ENCODE peak calls at places on chromosomes 13 and 19, in five cellular contexts. F is A549, L is transverse colon, W is IMR-90, I is esophagus squamous epithelium. R is an unnamed sample.

GRCh38 chr13:111474136-111475002 is 153.9 kb downstream of the TEX29 start:
- DNase-seq in F (peak), L (no peak), W (peak), I (no peak), R (peak)

GRCh38 chr13:21033866-21034601 is 27.4 kb downstream of the LATS2 start:
- DNase-seq in F (no peak), L (no peak), W (no peak), I (no peak), R (peak)

GRCh38 chr13:46170687-46171086 is 11.3 kb downstream of the LCP1 start:
- DNase-seq in F (no peak), L (no peak), W (no peak), I (no peak), R (no peak)

GRCh38 chr13:28564030-28564429 is 69.1 kb upstream of the FLT1 start:
- DNase-seq in F (no peak), L (peak), W (no peak), I (no peak), R (peak)

GRCh38 chr19:6103217-6103644 is 7.1 kb downstream of the RFX2 start:
- DNase-seq in F (no peak), L (peak), W (peak), I (no peak), R (peak)

GRCh38 chr13:105969761-105970160 is 565.7 kb downstream of the EFNB2 start:
- DNase-seq in F (peak), L (no peak), W (no peak), I (no peak), R (no peak)

GRCh38 chr19:2096543-2097329 is at the start of gene IZUMO4:
- DNase-seq in F (peak), L (peak), W (peak), I (peak), R (peak)

GRCh38 chr13:40445557-40445990 is 220.9 kb downstream of the FOXO1 start:
- DNase-seq in F (no peak), L (peak), W (no peak), I (peak), R (peak)

DNA sequence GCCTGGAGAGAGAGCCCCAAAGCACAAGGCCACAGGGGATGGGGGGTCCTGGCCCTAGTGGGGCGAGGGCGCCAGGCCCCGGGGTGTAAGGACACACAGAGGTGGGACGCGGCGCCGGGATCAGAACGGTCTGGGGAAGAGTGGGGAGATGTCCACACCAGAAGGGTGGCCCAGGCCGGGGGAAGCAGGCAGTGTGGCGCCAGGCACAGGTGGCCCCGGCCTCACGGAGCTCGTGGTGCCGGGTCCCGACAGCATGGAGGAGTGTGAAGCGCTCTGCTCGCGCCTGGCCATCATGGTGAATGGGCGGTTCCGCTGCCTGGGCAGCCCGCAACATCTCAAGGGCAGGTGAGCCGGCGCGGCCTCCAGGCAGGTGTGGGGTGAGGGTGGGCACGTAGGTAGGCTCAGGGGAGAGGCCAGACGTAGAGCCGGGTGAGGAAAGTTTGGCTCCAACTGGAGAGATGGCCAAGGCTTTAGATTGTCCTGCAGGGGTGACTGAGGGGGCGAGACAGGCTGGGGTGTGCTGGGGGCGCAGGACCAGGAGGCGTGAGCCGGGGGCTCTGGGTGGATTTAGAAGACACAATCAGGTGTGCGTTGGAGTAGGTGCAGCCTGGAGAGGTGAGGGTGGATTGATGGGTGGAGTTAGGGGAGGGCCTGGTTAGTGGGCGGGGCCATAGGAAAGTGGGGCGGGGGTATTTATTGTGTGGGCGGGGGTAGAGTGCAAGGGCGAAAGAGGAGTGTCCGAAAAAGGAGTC is 2.9 kb upstream of the ARHGAP45 start:
- DNase-seq in F (no peak), L (peak), W (no peak), I (no peak), R (no peak)
- H3K4me3 ChIP-seq in F (no peak), L (no peak), W (no peak), I (no peak), R (no peak)

GRCh38 chr19:40441719-40442253 is 2.3 kb downstream of the SERTAD3 start:
- DNase-seq in F (no peak), L (no peak), W (no peak), I (no peak), R (no peak)

GRCh38 chr19:40444181-40445005 is at the start of gene SERTAD3:
- DNase-seq in F (peak), L (peak), W (peak), I (peak), R (peak)

GRCh38 chr19:40443930-40444180 is 280 bp downstream of the SERTAD3 start:
- DNase-seq in F (no peak), L (no peak), W (no peak), I (no peak), R (no peak)

GRCh38 chr19:40442328-40443130 is 1.6 kb downstream of the SERTAD3 start:
- DNase-seq in F (no peak), L (peak), W (no peak), I (no peak), R (peak)

DNA sequence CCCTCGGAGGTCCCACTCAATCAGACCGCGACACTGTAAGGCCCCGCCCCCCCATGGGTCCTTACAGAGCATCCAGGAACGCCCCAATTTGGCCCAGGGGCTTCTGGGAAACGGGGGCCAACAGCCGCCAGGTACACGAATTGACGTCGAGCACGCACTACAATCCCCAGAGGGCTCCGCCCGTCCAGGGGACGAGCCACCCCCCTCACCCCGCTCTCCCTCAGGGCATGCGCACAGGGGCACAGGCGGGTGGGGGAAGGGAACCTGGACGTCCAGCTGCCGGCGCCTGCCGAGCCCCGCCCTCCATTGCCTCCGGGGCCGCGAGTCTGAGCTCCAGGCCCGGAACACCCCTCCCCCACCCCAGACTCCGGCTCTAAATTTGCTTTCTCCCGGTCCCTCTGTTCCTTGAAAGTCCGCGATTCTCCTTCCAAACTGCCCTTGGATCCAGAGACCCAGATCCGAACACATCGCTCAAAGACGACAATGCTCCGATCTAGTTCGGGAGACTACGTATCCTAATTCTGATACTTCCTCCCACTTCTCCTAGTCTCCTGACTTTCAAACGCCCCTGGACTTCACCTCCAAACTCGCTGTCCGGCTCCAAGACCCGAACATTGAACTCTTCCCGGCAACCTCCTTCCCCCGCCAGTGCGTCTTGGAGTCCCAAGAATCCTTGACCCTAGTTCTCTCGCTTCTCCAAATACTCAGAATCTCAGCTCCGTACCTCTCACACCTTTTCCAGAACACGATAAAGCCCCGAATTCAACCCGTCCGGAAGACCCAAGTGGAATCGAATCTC is 805 bp downstream of the SERTAD3 start:
- DNase-seq in F (peak), L (peak), W (peak), I (peak), R (peak)
- TF ChIP-seq POLR2A in F (peak), L (peak), W (peak), I (no peak), R (peak)

DNA sequence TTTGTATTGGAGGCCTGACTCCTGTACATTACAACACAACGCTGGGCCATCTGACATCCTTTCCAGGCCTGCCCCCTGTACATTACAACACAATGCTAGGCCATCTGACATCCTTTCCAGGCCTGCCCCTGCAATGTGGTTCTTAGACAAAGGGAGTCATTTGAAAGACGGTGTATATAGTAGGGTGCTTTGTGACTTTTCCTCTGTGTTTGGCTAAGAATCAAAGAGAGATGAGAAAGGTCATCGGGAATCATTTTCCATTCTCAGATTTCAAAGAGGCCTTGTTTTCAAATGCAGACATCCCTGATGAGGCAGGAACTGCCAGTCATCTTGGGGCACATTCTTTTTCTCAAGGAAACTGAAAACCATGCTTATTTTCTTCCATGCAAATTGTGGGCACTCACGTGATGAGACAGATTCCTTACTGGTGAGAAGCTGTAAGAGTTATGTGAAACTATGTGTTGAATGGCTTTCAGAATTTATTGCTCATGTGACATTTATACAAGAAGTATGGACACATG is 551.6 kb downstream of the MYO16 start:
- DNase-seq in F (no peak), L (no peak), W (peak), I (no peak), R (no peak)
- H3K27ac ChIP-seq in F (no peak), L (no peak), W (peak), I (no peak), R (no peak)

DNA sequence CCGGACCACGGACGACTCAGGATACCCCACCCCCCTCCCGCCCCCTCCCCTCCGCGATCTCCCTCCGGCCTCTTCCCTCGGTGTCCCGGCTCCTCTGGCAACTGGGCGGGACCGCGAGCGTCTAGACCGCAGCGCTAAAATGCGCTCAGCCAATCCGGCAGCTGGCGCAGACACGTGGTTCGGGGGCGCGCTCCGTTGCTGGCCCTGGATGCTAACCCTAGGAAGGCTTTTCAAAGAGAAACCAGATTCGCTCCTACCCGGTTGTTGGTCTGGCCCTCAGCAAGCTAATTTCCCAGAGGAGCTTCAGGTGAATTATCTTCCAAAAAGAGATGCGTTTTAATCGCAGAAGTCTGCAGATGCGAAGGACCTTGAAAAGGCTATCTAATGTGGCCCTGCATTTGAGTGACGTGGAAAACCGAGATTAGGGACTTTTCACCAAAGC is at the start of gene DZIP1:
- DNase-seq in F (peak), L (peak), W (peak), I (no peak), R (peak)
- H3K4me3 ChIP-seq in F (peak), L (peak), W (peak), I (peak), R (no peak)

DNA sequence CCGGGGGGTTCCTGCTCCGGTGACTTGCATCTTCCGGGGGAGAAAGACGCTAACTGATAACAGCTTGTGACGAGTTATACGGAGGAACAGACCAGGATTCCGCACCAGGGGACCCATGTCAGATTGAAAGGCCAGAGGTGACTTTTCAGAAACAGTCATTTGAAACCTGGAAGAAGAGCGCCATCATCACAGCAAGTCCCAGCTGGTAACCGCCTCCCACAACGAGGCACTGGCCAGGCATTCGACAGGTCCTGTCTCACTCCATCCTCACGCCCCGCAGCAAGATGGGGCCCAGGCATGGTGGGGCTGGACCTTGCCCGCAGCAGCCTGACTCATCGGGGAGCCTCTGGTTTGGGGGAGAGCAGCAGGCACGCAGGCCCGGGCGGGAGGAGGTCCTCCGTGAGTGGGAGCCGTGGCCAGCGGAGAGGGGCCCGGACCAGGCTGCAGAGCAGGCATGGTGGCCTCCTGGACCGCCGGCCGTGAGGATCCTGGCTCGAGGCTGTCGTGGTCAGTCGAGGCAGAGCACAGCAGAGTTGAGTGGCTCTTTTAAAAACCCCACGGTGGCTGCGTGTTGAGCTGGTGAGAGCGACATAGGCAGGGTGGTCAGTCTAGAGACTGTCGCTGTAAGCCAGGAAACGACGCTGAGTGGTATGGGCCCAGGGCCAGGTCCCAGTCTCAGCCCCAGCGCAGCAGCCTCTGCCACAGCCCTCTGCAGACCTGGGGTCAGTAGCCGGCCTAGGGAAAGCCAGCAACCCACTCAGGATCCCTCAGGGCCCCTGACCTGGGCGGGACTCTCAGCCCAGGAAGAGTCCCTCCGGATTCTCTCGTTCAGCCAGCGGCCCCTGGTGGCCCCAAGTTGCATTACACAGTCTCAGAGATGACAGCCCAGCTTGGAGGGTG is 94.9 kb upstream of the MCF2L start:
- DNase-seq in F (peak), L (peak), W (peak), I (peak), R (peak)
- TF ChIP-seq POLR2A in F (no peak), L (no peak), W (no peak), I (no peak), R (no peak)

DNA sequence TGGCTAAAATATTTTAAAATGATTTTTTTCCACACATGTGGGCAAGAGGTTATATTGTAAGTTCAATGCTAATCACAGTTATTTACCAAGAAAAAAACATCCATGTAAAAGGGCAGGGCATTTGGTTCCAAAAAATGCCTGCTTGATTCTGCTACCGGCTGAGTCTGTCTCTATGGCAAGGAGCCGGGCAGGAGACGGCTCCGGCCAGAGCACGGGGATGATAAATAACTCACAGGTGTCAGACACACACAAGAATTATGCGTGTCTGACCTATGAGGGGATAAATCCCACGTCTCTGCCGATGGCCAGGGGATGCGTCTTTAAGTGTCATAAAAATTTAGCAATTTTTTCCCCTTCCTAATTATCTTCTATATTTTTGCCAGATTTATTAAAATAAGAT is 253.8 kb downstream of the ZNF536 start:
- DNase-seq in F (no peak), L (no peak), W (no peak), I (no peak), R (no peak)
- H3K27ac ChIP-seq in F (no peak), L (no peak), W (no peak), I (no peak), R (no peak)

GRCh38 chr19:33301900-33302174 is 497 bp downstream of the CEBPA start:
- DNase-seq in F (no peak), L (no peak), W (no peak), I (no peak), R (no peak)

GRCh38 chr19:33301011-33301899 is 1.1 kb downstream of the CEBPA start:
- DNase-seq in F (peak), L (peak), W (no peak), I (no peak), R (peak)

GRCh38 chr19:33299061-33299665 is 3.2 kb downstream of the CEBPA start:
- DNase-seq in F (no peak), L (peak), W (no peak), I (no peak), R (no peak)

GRCh38 chr19:33298146-33298911 is 4.0 kb downstream of the CEBPA start:
- DNase-seq in F (no peak), L (peak), W (no peak), I (no peak), R (no peak)

DNA sequence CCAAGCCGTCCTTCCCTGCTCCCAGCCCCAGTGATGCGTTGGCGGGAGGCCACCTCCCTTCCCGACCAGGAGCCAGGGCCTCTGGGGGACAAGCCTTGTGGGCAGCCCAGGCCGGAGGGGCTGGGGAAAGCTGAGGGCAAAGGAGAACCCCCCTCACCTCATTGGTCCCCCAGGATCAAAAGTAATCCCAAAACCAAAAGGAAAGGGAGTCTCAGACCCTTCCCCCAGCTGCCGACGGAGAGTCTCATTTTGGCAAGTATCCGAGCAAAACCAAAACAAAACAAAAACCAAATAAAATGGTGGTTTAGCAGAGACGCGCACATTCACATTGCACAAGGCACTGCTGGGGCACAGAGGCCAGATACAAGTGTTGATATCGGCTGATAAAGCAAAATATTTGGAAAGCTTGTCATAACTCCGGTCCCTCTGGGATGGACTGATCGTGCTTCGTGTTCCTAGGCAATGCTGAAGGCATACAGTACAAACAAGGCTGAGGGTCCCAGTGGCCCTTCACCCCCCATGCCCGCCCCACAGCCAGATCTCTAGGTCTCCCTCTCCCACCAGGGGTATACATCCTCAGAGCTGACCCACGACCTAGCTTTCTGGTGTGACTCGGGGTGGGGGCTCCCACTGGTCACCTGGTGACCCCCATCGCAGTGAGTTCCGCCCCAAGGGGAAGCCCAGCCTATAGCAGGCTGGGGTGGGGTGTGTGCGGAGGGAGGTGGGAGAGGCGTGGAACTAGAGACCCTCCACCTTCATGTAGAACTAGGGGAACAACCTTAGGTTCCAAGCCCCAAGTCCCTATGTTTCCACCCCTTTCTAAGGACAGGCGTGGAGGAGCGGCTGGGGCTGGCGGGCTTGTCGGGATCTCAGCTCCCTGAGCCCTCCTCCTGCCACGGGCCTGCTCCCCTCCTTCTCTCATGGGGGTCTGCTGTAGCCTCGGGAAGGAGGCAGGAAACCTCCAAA is 2.0 kb downstream of the CEBPA start:
- DNase-seq in F (no peak), L (peak), W (no peak), I (no peak), R (no peak)
- H3K4me3 ChIP-seq in F (no peak), L (peak), W (no peak), I (peak), R (no peak)

GRCh38 chr19:49118565-49119410 is at the start of gene C19orf73:
- DNase-seq in F (peak), L (peak), W (peak), I (peak), R (peak)
- TF ChIP-seq POLR2A in F (peak), L (peak), W (peak), I (no peak), R (no peak)

GRCh38 chr13:42967660-42968059 is 24.4 kb downstream of the EPSTI1 start:
- DNase-seq in F (peak), L (peak), W (no peak), I (no peak), R (no peak)
- H3K27ac ChIP-seq in F (peak), L (peak), W (no peak), I (no peak), R (no peak)